ENCODE peak calls at places on chromosomes 1 and 21, in ten cellular contexts. Y is stromal cell of bone marrow; A is small intestine; S is G401; N is activated T-helper 1 cell treated with anti-CD3 and anti-CD28 coated beads, Interleukin-2, amount 50 U/mL, for 16 hours; U is heart right ventricle; I is midbrain; F is activated CD8-positive, alpha-beta memory T cell treated with anti-CD3 and anti-CD28 coated beads for 1 hour; P is Peyer's patch; M is DMS153. O is an unnamed sample.

GRCh38 chr1:116147114-116147510 is 35.9 kb downstream of the MAB21L3 start:
- DNase-seq in I (no peak), F (no peak), M (no peak), U (no peak), Y (no peak), N (no peak), S (no peak), A (no peak), P (no peak), O (no peak)

GRCh38 chr1:94398356-94398755 is 19.8 kb upstream of the ABCD3 start:
- DNase-seq in M (no peak), A (no peak), P (no peak), F (no peak), N (no peak), S (no peak), I (no peak), Y (no peak), U (no peak), O (no peak)

GRCh38 chr1:156707486-156708244 is 2.3 kb upstream of the CRABP2 start:
- DNase-seq in A (no peak), N (no peak), F (no peak), S (peak), Y (no peak), U (no peak), P (no peak), M (no peak), I (no peak), O (no peak)

GRCh38 chr1:216758182-216758581 is 35.0 kb upstream of the ESRRG start:
- DNase-seq in S (no peak), A (peak), F (no peak), I (no peak), Y (no peak), M (no peak), U (no peak), P (no peak), N (no peak), O (no peak)

GRCh38 chr1:107941123-107941522 is 23.9 kb downstream of the VAV3 start:
- DNase-seq in N (no peak), I (no peak), A (no peak), F (no peak), M (no peak), S (no peak), P (no peak), U (peak), Y (peak), O (no peak)

GRCh38 chr1:244197851-244198375 is 146.8 kb downstream of the ZBTB18 start:
- DNase-seq in N (no peak), I (no peak), M (no peak), F (no peak), Y (no peak), P (no peak), U (no peak), S (no peak), A (no peak), O (no peak)

GRCh38 chr1:24745711-24746582 is 700 bp downstream of the CLIC4 start:
- DNase-seq in A (peak), I (peak), M (no peak), S (no peak), F (no peak), N (peak), P (peak), U (peak), Y (no peak), O (peak)

GRCh38 chr1:23581219-23581618 is 21.9 kb upstream of the ID3 start:
- DNase-seq in U (peak), Y (no peak), S (no peak), A (no peak), I (peak), P (no peak), N (no peak), F (no peak), M (no peak), O (peak)

GRCh38 chr1:36122463-36123025 is 2.5 kb downstream of the COL8A2 start:
- DNase-seq in I (no peak), N (no peak), Y (no peak), F (no peak), M (no peak), U (no peak), P (no peak), S (no peak), A (no peak), O (no peak)

GRCh38 chr21:26842300-26842699 is 2.9 kb downstream of the ADAMTS1 start:
- DNase-seq in M (no peak), Y (no peak), P (no peak), I (no peak), N (no peak), A (no peak), U (peak), F (no peak), S (no peak), O (no peak)

GRCh38 chr1:219882116-219882515 is 46.2 kb downstream of the SLC30A10 start:
- DNase-seq in P (no peak), M (no peak), F (no peak), N (no peak), A (no peak), I (peak), U (no peak), S (peak), Y (no peak), O (no peak)

GRCh38 chr1:248625166-248625565 is 9.7 kb downstream of the OR2T11 start:
- DNase-seq in U (no peak), S (no peak), N (no peak), Y (no peak), I (no peak), F (no peak), P (no peak), M (no peak), A (no peak), O (no peak)